ENCODE peak calls at places on chromosomes 2 and 18, in eight cellular contexts. W, G, J, T, C, U, Q and Y are unnamed samples.

GRCh38 chr2:224085246-224085645 is 46.2 kb upstream of the SERPINE2 start:
- DNase-seq in T (peak), J (no peak), W (peak), U (peak), Q (no peak), G (no peak), C (peak), Y (peak)

GRCh38 chr18:24785019-24785418 is 324.6 kb downstream of the HRH4 start:
- DNase-seq in T (no peak), W (no peak), G (no peak), C (no peak), U (no peak), Q (no peak), J (no peak), Y (no peak)

GRCh38 chr2:120914839-120915521 is 179.3 kb downstream of the GLI2 start:
- DNase-seq in W (peak), J (peak), U (peak), G (no peak), T (peak), Q (peak), C (peak), Y (peak)

GRCh38 chr2:32135409-32135808 is 30.3 kb upstream of the SLC30A6 start:
- DNase-seq in G (no peak), C (peak), U (peak), W (peak), T (peak), J (peak), Q (no peak), Y (peak)

GRCh38 chr2:38597115-38597514 is 5.6 kb downstream of the HNRNPLL start:
- DNase-seq in T (no peak), J (no peak), G (no peak), C (no peak), W (no peak), Q (no peak), U (no peak), Y (no peak)

GRCh38 chr2:38245114-38245641 is 131.9 kb downstream of the ATL2 start:
- DNase-seq in C (no peak), Q (no peak), J (no peak), W (no peak), U (no peak), G (no peak), T (no peak), Y (no peak)

GRCh38 chr2:19540739-19541503 is 182.5 kb upstream of the OSR1 start:
- DNase-seq in U (peak), W (peak), T (peak), C (peak), Q (no peak), J (peak), G (no peak), Y (peak)

GRCh38 chr18:79334496-79335233 is 61.1 kb upstream of the NFATC1 start:
- DNase-seq in U (no peak), W (no peak), J (no peak), Q (no peak), T (no peak), C (no peak), G (no peak), Y (no peak)

GRCh38 chr2:97766567-97766966 is 53.2 kb downstream of the ZAP70 start:
- DNase-seq in Q (no peak), C (no peak), J (no peak), U (no peak), G (no peak), W (no peak), T (no peak), Y (no peak)

GRCh38 chr2:234172066-234172465 is 121.6 kb downstream of the SPP2 start:
- DNase-seq in Q (no peak), W (no peak), C (peak), J (no peak), T (no peak), G (no peak), U (no peak), Y (no peak)

GRCh38 chr2:222561817-222562424 is 94.0 kb downstream of the FARSB start:
- DNase-seq in C (peak), Q (no peak), W (peak), U (peak), G (no peak), T (peak), J (no peak), Y (peak)

GRCh38 chr2:27042159-27042661 is 9.3 kb upstream of the AGBL5 start:
- DNase-seq in J (no peak), C (peak), Q (no peak), T (no peak), W (no peak), G (peak), U (no peak), Y (no peak)

GRCh38 chr2:27040282-27040681 is 7.5 kb downstream of the TMEM214 start:
- DNase-seq in J (no peak), U (no peak), Q (no peak), W (no peak), G (peak), T (no peak), C (no peak), Y (no peak)

GRCh38 chr2:27042985-27043634 is 8.4 kb upstream of the AGBL5 start:
- DNase-seq in Q (no peak), T (peak), U (no peak), C (peak), W (no peak), J (peak), G (peak), Y (peak)

GRCh38 chr2:27039871-27040270 is 7.1 kb downstream of the TMEM214 start:
- DNase-seq in W (no peak), U (no peak), Q (no peak), C (no peak), J (no peak), T (no peak), G (peak), Y (no peak)

GRCh38 chr2:27041708-27042107 is 8.9 kb downstream of the TMEM214 start:
- DNase-seq in G (no peak), T (no peak), W (peak), J (no peak), Q (no peak), U (no peak), C (peak), Y (no peak)
- H3K4me3 ChIP-seq in G (no peak), T (no peak), W (no peak), J (no peak), Q (no peak), U (no peak), C (no peak), Y (no peak)

GRCh38 chr2:69914235-69915049 is 467 bp upstream of the MXD1 start:
- DNase-seq in J (peak), U (peak), W (peak), G (peak), T (peak), Q (peak), C (peak), Y (peak)
- TF ChIP-seq CTCF in J (peak), U (peak), W (peak), G (no peak), T (no peak), Q (peak), C (peak), Y (no peak)

GRCh38 chr18:22165049-22165602 is 4.3 kb upstream of the GATA6 start:
- DNase-seq in J (no peak), G (no peak), C (no peak), W (no peak), Q (no peak), U (no peak), T (no peak), Y (no peak)

GRCh38 chr18:22166070-22166972 is 3.1 kb upstream of the GATA6 start:
- DNase-seq in G (peak), T (peak), W (no peak), J (no peak), Q (peak), U (no peak), C (no peak), Y (no peak)

GRCh38 chr18:22167091-22167470 is 2.3 kb upstream of the GATA6 start:
- DNase-seq in Q (no peak), U (no peak), C (no peak), T (no peak), J (no peak), G (no peak), W (no peak), Y (no peak)

GRCh38 chr18:22164337-22165048 is 4.9 kb upstream of the GATA6 start:
- DNase-seq in G (no peak), W (no peak), Q (no peak), T (no peak), J (no peak), C (no peak), U (no peak), Y (no peak)

GRCh38 chr18:22165603-22166069 is 3.8 kb upstream of the GATA6 start:
- DNase-seq in T (no peak), U (no peak), W (no peak), G (no peak), J (no peak), Q (no peak), C (no peak), Y (no peak)
- H3K4me3 ChIP-seq in T (no peak), U (peak), W (no peak), G (peak), J (no peak), Q (no peak), C (no peak), Y (no peak)

GRCh38 chr2:146734042-146734715 is 1110.7 kb upstream of the ACVR2A start:
- DNase-seq in J (no peak), G (no peak), W (peak), U (peak), Q (no peak), C (peak), T (peak), Y (peak)
- TF ChIP-seq CTCF in J (peak), G (no peak), W (peak), U (peak), Q (peak), C (peak), T (peak), Y (peak)

GRCh38 chr18:55096261-55097026 is 137.2 kb upstream of the CCDC68 start:
- DNase-seq in U (peak), T (peak), C (peak), W (peak), J (peak), G (no peak), Q (no peak), Y (peak)
- H3K4me3 ChIP-seq in U (no peak), T (peak), C (no peak), W (no peak), J (no peak), G (no peak), Q (no peak), Y (no peak)

DNA sequence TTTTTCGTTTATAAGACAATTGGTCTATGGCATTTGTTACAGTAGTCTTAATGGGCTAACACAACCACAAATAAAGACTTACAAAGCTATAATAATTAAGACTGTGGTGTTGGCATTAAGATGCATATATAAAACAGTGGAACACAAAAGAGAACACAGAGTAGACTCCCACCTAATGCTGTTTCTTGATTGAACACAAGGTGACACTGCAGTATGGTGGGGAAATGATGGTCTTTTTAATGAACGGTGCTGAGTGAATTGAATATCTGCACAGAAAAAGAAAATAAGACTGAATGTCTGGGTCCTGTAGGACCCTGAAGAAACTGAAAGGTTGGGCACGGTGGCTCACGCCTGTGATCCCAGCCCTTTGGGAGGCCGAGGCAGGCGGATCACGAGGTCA is 1136.6 kb upstream of the NXPH2 start:
- DNase-seq in G (no peak), J (no peak), U (no peak), T (no peak), C (no peak), W (no peak), Q (no peak), Y (no peak)
- TF ChIP-seq CTCF in G (no peak), J (no peak), U (no peak), T (no peak), C (no peak), W (no peak), Q (no peak), Y (no peak)

GRCh38 chr18:23092121-23092520 is 43.2 kb upstream of the CABLES1 start:
- DNase-seq in W (no peak), T (no peak), J (no peak), G (peak), Q (peak), C (no peak), U (no peak), Y (no peak)

GRCh38 chr18:23093772-23094171 is 41.5 kb upstream of the CABLES1 start:
- DNase-seq in W (no peak), C (no peak), G (peak), J (no peak), Q (peak), T (no peak), U (no peak), Y (no peak)

GRCh38 chr18:23095463-23095862 is 39.8 kb upstream of the CABLES1 start:
- DNase-seq in G (no peak), J (no peak), T (no peak), Q (no peak), W (no peak), U (no peak), C (no peak), Y (no peak)

GRCh38 chr18:23099621-23100020 is 35.7 kb upstream of the CABLES1 start:
- DNase-seq in J (no peak), T (no peak), W (peak), U (no peak), G (peak), C (no peak), Q (peak), Y (no peak)

DNA sequence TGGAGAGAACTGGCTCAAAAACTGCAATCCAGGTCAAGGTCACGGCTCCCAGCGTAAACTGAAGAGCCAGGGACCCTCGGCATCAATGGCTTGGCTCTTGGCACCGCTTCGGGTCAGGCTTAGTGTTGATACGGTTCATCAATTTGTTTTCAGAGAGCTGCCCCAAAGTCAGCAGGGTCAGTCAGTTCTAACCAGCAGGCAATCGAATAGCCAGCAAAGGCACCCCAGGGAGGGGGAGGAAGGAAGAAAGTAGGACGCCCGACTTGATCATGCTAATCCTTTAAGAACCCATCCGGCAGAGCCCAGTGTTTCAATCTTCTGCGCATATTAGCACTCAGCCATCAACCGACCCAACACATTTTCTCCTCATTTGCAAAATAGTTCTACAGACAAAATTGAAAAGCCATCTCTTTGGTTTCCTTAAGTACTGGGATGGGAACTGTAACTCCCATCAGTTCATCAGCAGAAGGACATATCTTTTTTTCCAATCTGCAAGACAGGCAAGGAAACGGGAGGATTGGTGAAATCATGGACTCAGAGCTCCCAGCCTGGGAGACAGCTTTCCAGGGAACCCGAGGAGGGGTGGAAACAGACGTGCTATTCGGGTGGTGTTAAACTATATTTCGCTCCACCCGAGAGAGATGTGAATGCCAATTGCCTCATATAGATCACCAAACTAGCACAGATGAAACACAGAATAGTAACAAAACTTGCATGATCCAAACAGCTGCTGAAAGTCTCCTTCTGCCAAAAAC is 40.7 kb upstream of the CABLES1 start:
- DNase-seq in T (no peak), J (no peak), G (peak), U (no peak), C (no peak), Q (peak), W (no peak), Y (no peak)
- H3K4me3 ChIP-seq in T (no peak), J (no peak), G (no peak), U (no peak), C (no peak), Q (no peak), W (no peak), Y (no peak)

GRCh38 chr18:29439398-29439797 is 1262.5 kb upstream of the CDH2 start:
- DNase-seq in U (no peak), J (no peak), Q (no peak), W (no peak), G (no peak), C (no peak), T (no peak), Y (no peak)
- TF ChIP-seq CTCF in U (peak), J (peak), Q (no peak), W (peak), G (no peak), C (peak), T (no peak), Y (peak)